ENCODE peak calls at places on chromosomes 6 and 20, in six cellular contexts. One of them, this sample, is unnamed.

GRCh38 chr6:13303668-13304017 is 24.7 kb downstream of the TBC1D7 start:
- DNase-seq in breast epithelium: peak; percentile 30
- DNase-seq in mesothelial cell of epicardium: no peak
- DNase-seq in epithelial cell of esophagus: peak; percentile 60
- DNase-seq in GM10248: peak; percentile 75
- DNase-seq in glutamatergic neuron: no peak
- DNase-seq in this sample: peak; percentile 70

GRCh38 chr20:36105731-36106226 is 48.8 kb upstream of the EPB41L1 start:
- DNase-seq in breast epithelium: no peak
- DNase-seq in mesothelial cell of epicardium: no peak
- DNase-seq in epithelial cell of esophagus: no peak
- DNase-seq in GM10248: no peak
- DNase-seq in glutamatergic neuron: no peak
- DNase-seq in this sample: no peak

GRCh38 chr6:87925373-87926060 is 122.1 kb upstream of the SPACA1 start:
- DNase-seq in breast epithelium: no peak
- DNase-seq in mesothelial cell of epicardium: no peak
- DNase-seq in epithelial cell of esophagus: no peak
- DNase-seq in GM10248: peak; percentile 63
- DNase-seq in glutamatergic neuron: peak; percentile 63
- DNase-seq in this sample: peak; percentile 32

GRCh38 chr6:136149311-136149710 is 100.8 kb downstream of the MTFR2 start:
- DNase-seq in breast epithelium: no peak
- DNase-seq in mesothelial cell of epicardium: no peak
- DNase-seq in epithelial cell of esophagus: no peak
- DNase-seq in GM10248: no peak
- DNase-seq in glutamatergic neuron: no peak
- DNase-seq in this sample: no peak

GRCh38 chr6:112237644-112238043 is 16.7 kb downstream of the LAMA4 start:
- DNase-seq in breast epithelium: no peak
- DNase-seq in mesothelial cell of epicardium: no peak
- DNase-seq in epithelial cell of esophagus: peak; percentile 64
- DNase-seq in GM10248: no peak
- DNase-seq in glutamatergic neuron: no peak
- DNase-seq in this sample: no peak

GRCh38 chr6:109768485-109768884 is 77.4 kb downstream of the FIG4 start:
- DNase-seq in breast epithelium: no peak
- DNase-seq in mesothelial cell of epicardium: no peak
- DNase-seq in epithelial cell of esophagus: peak; percentile 83
- DNase-seq in GM10248: no peak
- DNase-seq in glutamatergic neuron: no peak
- DNase-seq in this sample: no peak

GRCh38 chr20:4821590-4821989 is 99.9 kb downstream of the PRND start:
- DNase-seq in breast epithelium: no peak
- DNase-seq in mesothelial cell of epicardium: no peak
- DNase-seq in epithelial cell of esophagus: no peak
- DNase-seq in GM10248: no peak
- DNase-seq in glutamatergic neuron: no peak
- DNase-seq in this sample: no peak

GRCh38 chr6:81026041-81026553 is 726.4 kb downstream of the TENT5A start:
- DNase-seq in breast epithelium: no peak
- DNase-seq in mesothelial cell of epicardium: no peak
- DNase-seq in epithelial cell of esophagus: no peak
- DNase-seq in GM10248: no peak
- DNase-seq in glutamatergic neuron: no peak
- DNase-seq in this sample: no peak

GRCh38 chr20:17619351-17620093 is 49.6 kb downstream of the DSTN start:
- DNase-seq in breast epithelium: peak; percentile 14
- DNase-seq in mesothelial cell of epicardium: no peak
- DNase-seq in epithelial cell of esophagus: no peak
- DNase-seq in GM10248: no peak
- DNase-seq in glutamatergic neuron: no peak
- DNase-seq in this sample: no peak

GRCh38 chr20:62979876-62980373 is 26.8 kb downstream of the BHLHE23 start:
- DNase-seq in breast epithelium: no peak
- DNase-seq in mesothelial cell of epicardium: no peak
- DNase-seq in epithelial cell of esophagus: no peak
- DNase-seq in GM10248: no peak
- DNase-seq in glutamatergic neuron: peak; percentile 58
- DNase-seq in this sample: no peak

GRCh38 chr20:62749851-62750445 is 41.3 kb downstream of the NTSR1 start:
- DNase-seq in breast epithelium: no peak
- DNase-seq in mesothelial cell of epicardium: no peak
- DNase-seq in epithelial cell of esophagus: no peak
- DNase-seq in GM10248: no peak
- DNase-seq in glutamatergic neuron: no peak
- DNase-seq in this sample: no peak

GRCh38 chr20:62835931-62836861 is 19.3 kb downstream of the COL9A3 start:
- DNase-seq in breast epithelium: no peak
- DNase-seq in mesothelial cell of epicardium: no peak
- DNase-seq in epithelial cell of esophagus: peak; percentile 46
- DNase-seq in GM10248: no peak
- DNase-seq in glutamatergic neuron: no peak
- DNase-seq in this sample: no peak

GRCh38 chr6:113564401-113565161 is 292.6 kb upstream of the MARCKS start:
- DNase-seq in breast epithelium: peak; percentile 60
- DNase-seq in mesothelial cell of epicardium: peak; percentile 30
- DNase-seq in epithelial cell of esophagus: peak; percentile 21
- DNase-seq in GM10248: no peak
- DNase-seq in glutamatergic neuron: peak; percentile 81
- DNase-seq in this sample: no peak

GRCh38 chr6:31729515-31729978 is 448 bp upstream of the DDAH2 start:
- DNase-seq in breast epithelium: peak; percentile 91
- DNase-seq in mesothelial cell of epicardium: peak; percentile 71
- DNase-seq in epithelial cell of esophagus: peak; percentile 81
- DNase-seq in GM10248: peak; percentile 79
- DNase-seq in glutamatergic neuron: peak; percentile 90
- DNase-seq in this sample: peak; percentile 84

GRCh38 chr6:110317189-110317588 is 41.0 kb downstream of the METTL24 start:
- DNase-seq in breast epithelium: no peak
- DNase-seq in mesothelial cell of epicardium: no peak
- DNase-seq in epithelial cell of esophagus: no peak
- DNase-seq in GM10248: no peak
- DNase-seq in glutamatergic neuron: no peak
- DNase-seq in this sample: no peak

GRCh38 chr6:137092018-137092417 is 47.3 kb upstream of the IL20RA start:
- DNase-seq in breast epithelium: no peak
- DNase-seq in mesothelial cell of epicardium: no peak
- DNase-seq in epithelial cell of esophagus: no peak
- DNase-seq in GM10248: no peak
- DNase-seq in glutamatergic neuron: no peak
- DNase-seq in this sample: no peak

GRCh38 chr20:51628533-51629398 is 86.2 kb upstream of the NFATC2 start:
- DNase-seq in breast epithelium: no peak
- DNase-seq in mesothelial cell of epicardium: no peak
- DNase-seq in epithelial cell of esophagus: peak; percentile 20
- DNase-seq in GM10248: no peak
- DNase-seq in glutamatergic neuron: no peak
- DNase-seq in this sample: peak; percentile 30

GRCh38 chr6:136640132-136640915 is 90.1 kb upstream of the MAP7 start:
- DNase-seq in breast epithelium: no peak
- DNase-seq in mesothelial cell of epicardium: no peak
- DNase-seq in epithelial cell of esophagus: peak; percentile 67
- DNase-seq in GM10248: no peak
- DNase-seq in glutamatergic neuron: no peak
- DNase-seq in this sample: no peak

GRCh38 chr6:82083646-82084045 is 163.9 kb downstream of the IBTK start:
- DNase-seq in breast epithelium: no peak
- DNase-seq in mesothelial cell of epicardium: no peak
- DNase-seq in epithelial cell of esophagus: no peak
- DNase-seq in GM10248: no peak
- DNase-seq in glutamatergic neuron: no peak
- DNase-seq in this sample: no peak

GRCh38 chr20:32793059-32793458 is 26.7 kb upstream of the MAPRE1 start:
- DNase-seq in breast epithelium: no peak
- DNase-seq in mesothelial cell of epicardium: no peak
- DNase-seq in epithelial cell of esophagus: no peak
- DNase-seq in GM10248: no peak
- DNase-seq in glutamatergic neuron: no peak
- DNase-seq in this sample: no peak

GRCh38 chr6:2344319-2344905 is 99.0 kb upstream of the GMDS start:
- DNase-seq in breast epithelium: no peak
- DNase-seq in mesothelial cell of epicardium: no peak
- DNase-seq in epithelial cell of esophagus: peak; percentile 18
- DNase-seq in GM10248: no peak
- DNase-seq in glutamatergic neuron: no peak
- DNase-seq in this sample: no peak
- TF ChIP-seq CTCF in breast epithelium: no peak
- TF ChIP-seq CTCF in mesothelial cell of epicardium: no peak
- TF ChIP-seq CTCF in epithelial cell of esophagus: no peak
- TF ChIP-seq CTCF in GM10248: no peak
- TF ChIP-seq CTCF in glutamatergic neuron: no peak
- TF ChIP-seq CTCF in this sample: no peak

GRCh38 chr20:50506270-50506579 is 4.0 kb upstream of the PTPN1 start:
- DNase-seq in breast epithelium: no peak
- DNase-seq in mesothelial cell of epicardium: no peak
- DNase-seq in epithelial cell of esophagus: no peak
- DNase-seq in GM10248: no peak
- DNase-seq in glutamatergic neuron: no peak
- DNase-seq in this sample: no peak

GRCh38 chr20:50508171-50508761 is 1.9 kb upstream of the PTPN1 start:
- DNase-seq in breast epithelium: no peak
- DNase-seq in mesothelial cell of epicardium: no peak
- DNase-seq in epithelial cell of esophagus: no peak
- DNase-seq in GM10248: no peak
- DNase-seq in glutamatergic neuron: no peak
- DNase-seq in this sample: no peak

GRCh38 chr20:50509923-50510705 is at the start of gene PTPN1:
- DNase-seq in breast epithelium: peak; percentile 98
- DNase-seq in mesothelial cell of epicardium: peak; percentile 99
- DNase-seq in epithelial cell of esophagus: peak; percentile 99
- DNase-seq in GM10248: peak; percentile 96
- DNase-seq in glutamatergic neuron: peak; percentile 98
- DNase-seq in this sample: peak; percentile 99

GRCh38 chr20:50501970-50502745 is 8.0 kb upstream of the PTPN1 start:
- DNase-seq in breast epithelium: no peak
- DNase-seq in mesothelial cell of epicardium: no peak
- DNase-seq in epithelial cell of esophagus: no peak
- DNase-seq in GM10248: no peak
- DNase-seq in glutamatergic neuron: no peak
- DNase-seq in this sample: no peak

DNA sequence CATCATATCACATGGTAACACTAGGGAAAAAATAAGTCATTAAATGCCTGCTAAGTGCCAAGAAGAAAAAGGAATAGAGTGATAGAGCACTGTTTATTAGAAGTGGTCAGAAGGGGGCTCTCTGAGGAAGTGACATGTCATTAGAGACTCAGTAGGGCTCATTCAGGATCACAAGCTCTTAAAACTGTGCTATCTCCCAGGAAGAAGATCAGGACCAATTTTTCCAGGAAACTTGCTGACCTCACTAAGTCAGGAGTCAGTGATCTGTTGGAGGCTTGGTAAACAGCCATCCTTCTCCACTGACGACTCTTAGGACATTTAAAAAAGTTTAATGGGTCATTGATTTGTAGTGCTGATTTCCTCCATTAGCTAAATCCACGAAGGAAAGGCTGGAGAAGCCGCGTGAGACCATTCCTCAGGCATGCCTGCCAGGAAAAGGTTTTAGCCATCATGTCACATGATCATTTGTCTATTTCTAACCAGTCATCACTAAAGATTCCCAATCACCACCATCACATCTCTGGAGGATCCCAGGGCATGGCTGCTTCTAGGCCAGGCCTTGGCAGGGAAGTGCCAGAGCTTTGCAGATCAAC is 5.9 kb upstream of the PTPN1 start:
- DNase-seq in breast epithelium: no peak
- DNase-seq in mesothelial cell of epicardium: no peak
- DNase-seq in epithelial cell of esophagus: no peak
- DNase-seq in GM10248: no peak
- DNase-seq in glutamatergic neuron: no peak
- DNase-seq in this sample: no peak
- TF ChIP-seq CTCF in breast epithelium: no peak
- TF ChIP-seq CTCF in mesothelial cell of epicardium: no peak
- TF ChIP-seq CTCF in epithelial cell of esophagus: no peak
- TF ChIP-seq CTCF in GM10248: peak; percentile 41
- TF ChIP-seq CTCF in glutamatergic neuron: no peak
- TF ChIP-seq CTCF in this sample: peak; percentile 29

DNA sequence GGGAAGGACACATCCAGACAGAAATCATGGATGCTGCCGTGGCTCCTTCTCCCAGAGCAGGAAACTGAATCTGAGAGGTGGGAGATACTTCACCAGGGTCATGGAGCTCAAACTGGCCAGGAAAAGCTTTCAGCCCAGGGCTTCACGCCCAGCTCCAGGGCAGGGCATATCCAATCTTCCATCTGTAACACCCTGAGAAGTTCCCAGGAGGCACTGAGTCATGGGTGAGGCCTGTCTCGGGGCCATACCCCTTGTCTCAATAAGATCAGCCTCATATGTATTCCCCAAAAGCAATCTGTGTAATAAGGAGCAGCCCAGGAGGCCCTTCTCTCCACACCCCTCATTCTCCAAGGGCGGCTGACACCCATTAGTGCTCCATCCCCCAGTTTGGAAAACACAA is 439.2 kb upstream of the SULF2 start:
- DNase-seq in breast epithelium: no peak
- DNase-seq in mesothelial cell of epicardium: no peak
- DNase-seq in epithelial cell of esophagus: no peak
- DNase-seq in GM10248: no peak
- DNase-seq in glutamatergic neuron: no peak
- DNase-seq in this sample: no peak
- TF ChIP-seq CTCF in breast epithelium: no peak
- TF ChIP-seq CTCF in mesothelial cell of epicardium: no peak
- TF ChIP-seq CTCF in epithelial cell of esophagus: no peak
- TF ChIP-seq CTCF in GM10248: no peak
- TF ChIP-seq CTCF in glutamatergic neuron: no peak
- TF ChIP-seq CTCF in this sample: no peak

GRCh38 chr6:107122748-107123147 is 7.4 kb upstream of the BEND3 start:
- DNase-seq in breast epithelium: no peak
- DNase-seq in mesothelial cell of epicardium: no peak
- DNase-seq in epithelial cell of esophagus: no peak
- DNase-seq in GM10248: no peak
- DNase-seq in glutamatergic neuron: no peak
- DNase-seq in this sample: no peak

GRCh38 chr6:107125771-107126170 is 10.5 kb upstream of the BEND3 start:
- DNase-seq in breast epithelium: no peak
- DNase-seq in mesothelial cell of epicardium: no peak
- DNase-seq in epithelial cell of esophagus: no peak
- DNase-seq in GM10248: no peak
- DNase-seq in glutamatergic neuron: no peak
- DNase-seq in this sample: no peak

GRCh38 chr6:107121964-107122495 is 6.7 kb upstream of the BEND3 start:
- DNase-seq in breast epithelium: no peak
- DNase-seq in mesothelial cell of epicardium: no peak
- DNase-seq in epithelial cell of esophagus: no peak
- DNase-seq in GM10248: no peak
- DNase-seq in glutamatergic neuron: no peak
- DNase-seq in this sample: no peak

GRCh38 chr6:107123501-107123900 is 8.2 kb upstream of the BEND3 start:
- DNase-seq in breast epithelium: no peak
- DNase-seq in mesothelial cell of epicardium: no peak
- DNase-seq in epithelial cell of esophagus: no peak
- DNase-seq in GM10248: no peak
- DNase-seq in glutamatergic neuron: no peak
- DNase-seq in this sample: no peak

GRCh38 chr6:107124934-107125348 is 9.6 kb upstream of the BEND3 start:
- DNase-seq in breast epithelium: no peak
- DNase-seq in mesothelial cell of epicardium: no peak
- DNase-seq in epithelial cell of esophagus: no peak
- DNase-seq in GM10248: no peak
- DNase-seq in glutamatergic neuron: peak; percentile 41
- DNase-seq in this sample: peak; percentile 3
- TF ChIP-seq CTCF in breast epithelium: no peak
- TF ChIP-seq CTCF in mesothelial cell of epicardium: no peak
- TF ChIP-seq CTCF in epithelial cell of esophagus: no peak
- TF ChIP-seq CTCF in GM10248: no peak
- TF ChIP-seq CTCF in glutamatergic neuron: no peak
- TF ChIP-seq CTCF in this sample: no peak

This sample was measured in activated CD8-positive, alpha-beta T cell treated with anti-CD3 and anti-CD28 coated beads for 36 hours.